ENCODE peak calls at places on chromosomes 11 and 22, in seven cellular contexts. F, K, H, S, U, I and C are unnamed samples.

GRCh38 chr11:62217191-62217748 is 8.8 kb downstream of the SCGB2A1 start:
- DNase-seq in F (peak; percentile 6), K (peak; percentile 28), H (peak; percentile 36), S (peak; percentile 19), U (peak; percentile 28), I (no peak), C (no peak)

GRCh38 chr11:13135385-13136271 is 126.5 kb downstream of the RASSF10 start:
- DNase-seq in F (peak; percentile 86), K (no peak), H (peak; percentile 76), S (peak; percentile 73), U (peak; percentile 73), I (peak; percentile 85), C (peak; percentile 70)

GRCh38 chr11:119148855-119149370 is at the start of gene ABCG4:
- DNase-seq in F (no peak), K (no peak), H (no peak), S (no peak), U (peak; percentile 16), I (peak; percentile 20), C (no peak)

GRCh38 chr11:66386171-66387069 is 14.9 kb upstream of the SLC29A2 start:
- DNase-seq in F (peak; percentile 76), K (peak; percentile 78), H (peak; percentile 85), S (peak; percentile 76), U (peak; percentile 90), I (peak; percentile 92), C (peak; percentile 81)

GRCh38 chr11:63768232-63769043 is at the start of gene ZFTA:
- DNase-seq in F (peak; percentile 28), K (peak; percentile 8), H (peak; percentile 66), S (no peak), U (peak; percentile 70), I (peak; percentile 57), C (no peak)

GRCh38 chr22:49351761-49352221 is 475.9 kb downstream of the BRD1 start:
- DNase-seq in F (no peak), K (no peak), H (no peak), S (no peak), U (no peak), I (no peak), C (no peak)

GRCh38 chr11:128497057-128497957 is 90.1 kb downstream of the ETS1 start:
- DNase-seq in F (peak; percentile 65), K (no peak), H (peak; percentile 95), S (peak; percentile 55), U (peak; percentile 94), I (no peak), C (no peak)

GRCh38 chr11:120115272-120116000 is 22.5 kb downstream of the TRIM29 start:
- DNase-seq in F (no peak), K (no peak), H (no peak), S (no peak), U (no peak), I (no peak), C (no peak)

GRCh38 chr11:65856689-65857499 is 1.1 kb downstream of the CFL1 start:
- DNase-seq in F (peak; percentile 68), K (peak; percentile 72), H (peak; percentile 73), S (peak; percentile 9), U (peak; percentile 73), I (peak; percentile 87), C (peak; percentile 24)

GRCh38 chr11:118876261-118876660 is 7.4 kb upstream of the CXCR5 start:
- DNase-seq in F (no peak), K (no peak), H (no peak), S (no peak), U (no peak), I (no peak), C (no peak)

GRCh38 chr22:39259698-39260097 is 14.9 kb upstream of the PDGFB start:
- DNase-seq in F (no peak), K (no peak), H (peak; percentile 58), S (no peak), U (no peak), I (no peak), C (no peak)

GRCh38 chr11:118415739-118416068 is 14.3 kb downstream of the ATP5MG start:
- DNase-seq in F (peak; percentile 36), K (peak; percentile 89), H (peak; percentile 92), S (peak; percentile 85), U (peak; percentile 95), I (peak; percentile 55), C (no peak)

GRCh38 chr11:65310215-65310614 is 4.5 kb upstream of the CDC42EP2 start:
- DNase-seq in F (no peak), K (no peak), H (no peak), S (no peak), U (no peak), I (peak; percentile 46), C (no peak)

GRCh38 chr11:2187267-2187707 is 15.7 kb upstream of the TH start:
- DNase-seq in F (no peak), K (no peak), H (no peak), S (no peak), U (no peak), I (no peak), C (no peak)

GRCh38 chr11:73729594-73730206 is 31.2 kb downstream of the RAB6A start:
- DNase-seq in F (peak; percentile 23), K (no peak), H (no peak), S (no peak), U (no peak), I (peak; percentile 63), C (no peak)

GRCh38 chr11:14607713-14608112 is 35.9 kb upstream of the PDE3B start:
- DNase-seq in F (no peak), K (no peak), H (no peak), S (no peak), U (no peak), I (no peak), C (no peak)

GRCh38 chr11:88604255-88604654 is 266.7 kb upstream of the CTSC start:
- DNase-seq in F (no peak), K (no peak), H (peak; percentile 12), S (no peak), U (peak; percentile 57), I (no peak), C (no peak)